ENCODE peak calls at places on chromosomes 16 and 17, in eight cellular contexts. P is AG04450, J is ascending aorta, U is thyroid gland, F is lower lobe of right lung, D is mammary epithelial cell, I is PC-3, V is left ventricle myocardium inferior. E is an unnamed sample.

GRCh38 chr16:13999895-14000425 is 71.2 kb upstream of the MRTFB start:
- DNase-seq in P (no peak), J (no peak), U (no peak), F (no peak), D (no peak), I (no peak), V (peak), E (peak)

GRCh38 chr17:66348605-66349165 is 46.3 kb downstream of the PRKCA start:
- DNase-seq in P (peak), J (no peak), U (peak), F (no peak), D (peak), I (peak), V (no peak), E (no peak)

GRCh38 chr17:21251611-21252010 is 1.6 kb downstream of the NATD1 start:
- DNase-seq in P (no peak), J (no peak), U (no peak), F (no peak), D (no peak), I (no peak), V (no peak), E (no peak)

GRCh38 chr16:66020642-66021041 is 345.8 kb upstream of the CDH5 start:
- DNase-seq in P (no peak), J (no peak), U (no peak), F (no peak), D (peak), I (peak), V (no peak), E (no peak)

GRCh38 chr17:41583137-41584127 is 3.3 kb downstream of the KRT14 start:
- DNase-seq in P (no peak), J (no peak), U (no peak), F (no peak), D (peak), I (no peak), V (no peak), E (no peak)

GRCh38 chr17:42827472-42827871 is 3.4 kb upstream of the BECN1 start:
- DNase-seq in P (no peak), J (no peak), U (no peak), F (no peak), D (no peak), I (no peak), V (no peak), E (no peak)

GRCh38 chr17:27552467-27552779 is 78.6 kb upstream of the LGALS9 start:
- DNase-seq in P (no peak), J (no peak), U (no peak), F (no peak), D (peak), I (peak), V (no peak), E (no peak)

GRCh38 chr16:4320030-4320429 is 4.2 kb downstream of the GLIS2 start:
- DNase-seq in P (no peak), J (no peak), U (no peak), F (no peak), D (no peak), I (no peak), V (peak), E (no peak)

GRCh38 chr17:81114694-81115093 is 50.6 kb upstream of the PVALEF start:
- DNase-seq in P (no peak), J (no peak), U (no peak), F (no peak), D (no peak), I (no peak), V (no peak), E (no peak)

GRCh38 chr16:89119161-89119621 is 25.5 kb downstream of the ACSF3 start:
- DNase-seq in P (no peak), J (no peak), U (no peak), F (peak), D (no peak), I (no peak), V (peak), E (no peak)

GRCh38 chr16:87391324-87391949 is 699 bp upstream of the MAP1LC3B start:
- DNase-seq in P (no peak), J (no peak), U (peak), F (peak), D (no peak), I (no peak), V (peak), E (no peak)

GRCh38 chr16:28090646-28091377 is 27.3 kb upstream of the GSG1L start:
- DNase-seq in P (no peak), J (no peak), U (no peak), F (no peak), D (no peak), I (peak), V (no peak), E (no peak)

GRCh38 chr16:56793504-56793903 is 63.6 kb downstream of the NUP93 start:
- DNase-seq in P (no peak), J (no peak), U (peak), F (no peak), D (peak), I (peak), V (no peak), E (no peak)

GRCh38 chr17:42392664-42393415 is 4.6 kb upstream of the STAT3 start:
- DNase-seq in P (no peak), J (no peak), U (no peak), F (no peak), D (no peak), I (no peak), V (no peak), E (no peak)

GRCh38 chr16:11208916-11209665 is 46.9 kb downstream of the SOCS1 start:
- DNase-seq in P (no peak), J (no peak), U (no peak), F (peak), D (peak), I (no peak), V (no peak), E (no peak)

GRCh38 chr16:2911580-2912329 is at the start of gene FLYWCH1:
- DNase-seq in P (peak), J (peak), U (peak), F (peak), D (peak), I (peak), V (peak), E (peak)

GRCh38 chr17:31314788-31315105 is 893 bp upstream of the EVI2B start:
- DNase-seq in P (no peak), J (no peak), U (no peak), F (no peak), D (no peak), I (no peak), V (no peak), E (no peak)

GRCh38 chr17:40312893-40313659 is 4.1 kb downstream of the RARA start:
- DNase-seq in P (no peak), J (no peak), U (no peak), F (no peak), D (no peak), I (no peak), V (peak), E (no peak)

GRCh38 chr17:77681820-77682219 is 276.7 kb upstream of the TNRC6C start:
- DNase-seq in P (no peak), J (no peak), U (peak), F (no peak), D (no peak), I (peak), V (peak), E (peak)

GRCh38 chr16:66894948-66895696 is 14.8 kb downstream of the PDP2 start:
- DNase-seq in P (no peak), J (no peak), U (peak), F (peak), D (peak), I (peak), V (peak), E (peak)

GRCh38 chr17:72423718-72424117 is 302.9 kb downstream of the SOX9 start:
- DNase-seq in P (no peak), J (no peak), U (no peak), F (no peak), D (no peak), I (no peak), V (no peak), E (no peak)

GRCh38 chr17:76623271-76624146 is 20.0 kb downstream of the ST6GALNAC1 start:
- DNase-seq in P (peak), J (no peak), U (peak), F (peak), D (peak), I (peak), V (peak), E (peak)

GRCh38 chr16:6081320-6081976 is 983.9 kb upstream of the EEF2KMT start:
- DNase-seq in P (no peak), J (no peak), U (peak), F (no peak), D (peak), I (peak), V (no peak), E (no peak)

GRCh38 chr16:72129976-72130656 is 36.5 kb downstream of the DHX38 start:
- DNase-seq in P (no peak), J (no peak), U (no peak), F (no peak), D (no peak), I (no peak), V (no peak), E (no peak)

GRCh38 chr17:28524476-28525415 is 18.6 kb downstream of the FOXN1 start:
- DNase-seq in P (peak), J (no peak), U (peak), F (peak), D (peak), I (peak), V (no peak), E (no peak)

GRCh38 chr16:77172964-77173363 is 18.0 kb upstream of the MON1B start:
- DNase-seq in P (no peak), J (no peak), U (no peak), F (no peak), D (no peak), I (no peak), V (no peak), E (no peak)

GRCh38 chr16:51569204-51569911 is 418.3 kb upstream of the SALL1 start:
- DNase-seq in P (no peak), J (no peak), U (no peak), F (no peak), D (peak), I (no peak), V (no peak), E (no peak)

GRCh38 chr16:6016530-6017184 is 919.1 kb upstream of the EEF2KMT start:
- DNase-seq in P (no peak), J (no peak), U (no peak), F (no peak), D (peak), I (peak), V (no peak), E (no peak)

GRCh38 chr16:28212532-28212873 is 738 bp upstream of the XPO6 start:
- DNase-seq in P (no peak), J (no peak), U (no peak), F (no peak), D (peak), I (peak), V (no peak), E (no peak)

GRCh38 chr16:84084570-84085270 is 32.0 kb downstream of the MBTPS1 start:
- DNase-seq in P (peak), J (no peak), U (peak), F (peak), D (peak), I (peak), V (peak), E (no peak)

GRCh38 chr17:78714534-78714933 is 67.5 kb downstream of the CYTH1 start:
- DNase-seq in P (no peak), J (no peak), U (no peak), F (no peak), D (no peak), I (no peak), V (no peak), E (no peak)

GRCh38 chr17:73343168-73343634 is 31.4 kb upstream of the CDC42EP4 start:
- DNase-seq in P (peak), J (no peak), U (peak), F (no peak), D (peak), I (no peak), V (peak), E (peak)

GRCh38 chr17:61662771-61663170 is 71.8 kb upstream of the NACA2 start:
- DNase-seq in P (no peak), J (no peak), U (no peak), F (no peak), D (no peak), I (no peak), V (no peak), E (no peak)

GRCh38 chr17:28612936-28613872 is 781 bp downstream of the RSKR start:
- DNase-seq in P (peak), J (no peak), U (peak), F (no peak), D (peak), I (peak), V (no peak), E (no peak)

DNA sequence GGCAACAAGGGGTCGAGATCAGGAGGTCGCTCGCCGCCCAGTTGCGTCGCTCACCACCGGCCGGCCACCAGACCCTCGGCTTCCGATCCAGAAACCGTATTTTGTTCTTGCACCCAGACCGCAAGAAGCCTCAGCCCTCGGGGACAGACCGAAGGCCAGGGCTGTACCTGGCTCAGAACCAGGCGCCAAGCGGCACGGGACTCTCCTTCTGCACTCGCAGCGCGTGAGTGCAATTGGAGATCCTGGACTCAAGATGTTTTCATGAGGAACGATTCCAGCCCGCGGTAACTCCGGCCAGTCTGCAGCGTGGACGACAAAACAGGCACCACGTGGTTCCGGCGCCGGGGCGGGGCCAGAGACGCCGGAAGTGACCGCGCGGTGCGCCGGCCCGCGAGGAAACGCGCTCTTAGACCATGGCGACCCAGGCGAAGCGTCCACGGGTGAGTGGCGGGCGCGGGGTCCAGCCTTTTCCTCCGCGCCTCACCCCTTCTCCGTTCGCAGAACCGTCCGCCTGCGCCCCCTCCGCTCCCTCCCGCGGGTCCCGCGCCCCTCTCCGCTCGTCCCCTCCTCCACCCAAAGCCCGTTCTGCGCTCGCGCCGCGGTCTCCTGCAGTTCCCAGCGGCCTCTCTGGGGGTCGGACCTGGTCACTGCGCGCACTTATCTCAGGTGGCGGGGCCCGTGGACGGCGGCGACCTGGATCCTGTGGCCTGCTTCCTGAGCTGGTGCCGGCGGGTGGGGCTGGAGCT is at the start of gene SETD6:
- DNase-seq in P (peak), J (peak), U (peak), F (peak), D (peak), I (peak), V (peak), E (peak)
- TF ChIP-seq CTCF in P (no peak), J (peak), U (no peak), F (peak), D (peak), I (no peak), V (peak), E (peak)

GRCh38 chr17:49565948-49566491 is 9.7 kb upstream of the NXPH3 start:
- DNase-seq in P (no peak), J (peak), U (peak), F (peak), D (peak), I (peak), V (peak), E (peak)
- H3K27ac ChIP-seq in P (no peak), J (peak), U (peak), F (peak), D (no peak), I (no peak), V (peak), E (peak)

DNA sequence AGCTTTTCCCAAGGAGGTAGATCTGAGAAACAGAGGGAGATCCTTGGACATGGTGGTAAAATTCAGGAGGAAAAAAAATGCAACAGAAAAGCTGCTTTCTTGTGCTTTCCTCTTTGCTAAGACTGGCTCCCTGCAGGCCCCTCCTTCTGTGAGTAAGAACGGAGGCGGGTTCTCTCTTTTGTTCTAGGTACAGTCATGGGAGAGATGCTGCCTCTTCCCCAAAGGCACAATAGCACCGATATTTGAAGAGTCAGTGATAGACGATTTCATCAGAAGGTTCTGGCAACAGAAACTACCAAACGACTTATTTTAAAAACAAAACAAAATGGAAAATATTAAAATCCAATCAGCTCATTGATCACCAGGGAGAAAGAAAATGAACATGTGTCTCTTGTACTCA is 32.6 kb upstream of the KIFC3 start:
- DNase-seq in P (no peak), J (no peak), U (no peak), F (no peak), D (peak), I (peak), V (no peak), E (no peak)
- H3K4me3 ChIP-seq in P (no peak), J (no peak), U (no peak), F (no peak), D (peak), I (peak), V (no peak), E (no peak)

GRCh38 chr16:22660441-22661160 is 149.9 kb downstream of the NPIPB5 start:
- DNase-seq in P (no peak), J (no peak), U (no peak), F (no peak), D (peak), I (no peak), V (no peak), E (no peak)

GRCh38 chr16:22664132-22664531 is 149.8 kb upstream of the HS3ST2 start:
- DNase-seq in P (no peak), J (no peak), U (no peak), F (no peak), D (no peak), I (no peak), V (no peak), E (peak)

GRCh38 chr16:22659933-22660332 is 149.2 kb downstream of the NPIPB5 start:
- DNase-seq in P (no peak), J (no peak), U (no peak), F (no peak), D (no peak), I (peak), V (no peak), E (no peak)

GRCh38 chr16:22663389-22664064 is 150.4 kb upstream of the HS3ST2 start:
- DNase-seq in P (no peak), J (no peak), U (no peak), F (no peak), D (no peak), I (no peak), V (no peak), E (no peak)

GRCh38 chr16:22661161-22661647 is 150.5 kb downstream of the NPIPB5 start:
- DNase-seq in P (no peak), J (no peak), U (no peak), F (no peak), D (no peak), I (no peak), V (no peak), E (no peak)
- TF ChIP-seq CTCF in P (no peak), J (no peak), U (no peak), F (no peak), D (no peak), I (no peak), V (no peak), E (no peak)

GRCh38 chr17:50637829-50638571 is 3.3 kb downstream of the ABCC3 start:
- DNase-seq in P (no peak), J (no peak), U (no peak), F (no peak), D (no peak), I (peak), V (no peak), E (no peak)

GRCh38 chr17:50638851-50639767 is 4.4 kb downstream of the ABCC3 start:
- DNase-seq in P (peak), J (peak), U (peak), F (peak), D (peak), I (peak), V (peak), E (peak)

GRCh38 chr17:50636145-50636803 is 1.6 kb downstream of the ABCC3 start:
- DNase-seq in P (no peak), J (no peak), U (no peak), F (no peak), D (no peak), I (no peak), V (no peak), E (no peak)

GRCh38 chr17:50636804-50637195 is 2.1 kb downstream of the ABCC3 start:
- DNase-seq in P (no peak), J (no peak), U (no peak), F (no peak), D (no peak), I (no peak), V (no peak), E (no peak)

DNA sequence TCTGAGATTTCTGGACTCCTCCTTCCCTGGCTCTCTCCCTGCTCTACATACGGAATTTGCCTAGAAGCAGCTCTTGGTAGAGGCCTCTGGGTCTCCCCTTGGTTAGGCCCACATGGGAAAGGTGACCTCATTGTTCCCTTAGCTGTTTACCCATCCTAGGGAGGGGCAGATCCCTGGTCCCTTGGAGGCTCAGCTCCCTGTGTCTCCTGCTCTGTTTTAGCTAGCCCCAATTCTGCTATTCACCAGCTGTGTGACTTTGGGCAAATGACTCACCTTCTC is 3.8 kb downstream of the ABCC3 start:
- DNase-seq in P (no peak), J (no peak), U (no peak), F (no peak), D (no peak), I (peak), V (no peak), E (no peak)
- H3K27ac ChIP-seq in P (peak), J (peak), U (peak), F (peak), D (peak), I (peak), V (no peak), E (no peak)

GRCh38 chr16:80199614-80200013 is 341.2 kb upstream of the DYNLRB2 start:
- DNase-seq in P (no peak), J (no peak), U (no peak), F (no peak), D (no peak), I (no peak), V (no peak), E (no peak)

GRCh38 chr16:80198995-80199299 is 341.8 kb upstream of the DYNLRB2 start:
- DNase-seq in P (no peak), J (no peak), U (no peak), F (no peak), D (no peak), I (no peak), V (no peak), E (no peak)

GRCh38 chr16:80200079-80200478 is 340.7 kb upstream of the DYNLRB2 start:
- DNase-seq in P (no peak), J (no peak), U (no peak), F (no peak), D (no peak), I (no peak), V (no peak), E (no peak)

GRCh38 chr16:80198265-80198994 is 342.4 kb upstream of the DYNLRB2 start:
- DNase-seq in P (no peak), J (no peak), U (no peak), F (no peak), D (no peak), I (peak), V (no peak), E (no peak)

GRCh38 chr16:80197790-80198201 is 343.0 kb upstream of the DYNLRB2 start:
- DNase-seq in P (peak), J (no peak), U (no peak), F (no peak), D (peak), I (peak), V (no peak), E (no peak)
- H3K4me3 ChIP-seq in P (no peak), J (no peak), U (no peak), F (no peak), D (peak), I (no peak), V (no peak), E (no peak)

GRCh38 chr17:7931709-7932482 is at the start of the genes CNTROB and TRAPPC1:
- DNase-seq in P (peak), J (peak), U (peak), F (peak), D (peak), I (peak), V (peak), E (peak)

GRCh38 chr17:7932483-7932891 is 481 bp downstream of the CNTROB start:
- DNase-seq in P (no peak), J (no peak), U (peak), F (peak), D (peak), I (peak), V (no peak), E (no peak)

GRCh38 chr17:7935859-7936258 is 3.9 kb downstream of the CNTROB start:
- DNase-seq in P (no peak), J (no peak), U (no peak), F (no peak), D (no peak), I (no peak), V (no peak), E (no peak)

GRCh38 chr17:7930841-7931631 is 710 bp downstream of the TRAPPC1 start:
- DNase-seq in P (no peak), J (no peak), U (peak), F (no peak), D (no peak), I (no peak), V (no peak), E (no peak)

GRCh38 chr17:7932949-7933348 is 943 bp downstream of the CNTROB start:
- DNase-seq in P (no peak), J (no peak), U (peak), F (peak), D (peak), I (peak), V (no peak), E (no peak)
- TF ChIP-seq CTCF in P (peak), J (no peak), U (no peak), F (peak), D (peak), I (peak), V (no peak), E (no peak)

GRCh38 chr17:19316756-19317358 is 45.7 kb downstream of the B9D1 start:
- DNase-seq in P (no peak), J (no peak), U (peak), F (no peak), D (no peak), I (no peak), V (no peak), E (no peak)
- H3K27ac ChIP-seq in P (peak), J (no peak), U (peak), F (peak), D (no peak), I (no peak), V (peak), E (peak)

E was measured in dorsolateral prefrontal cortex.